ENCODE peak calls at places on chromosomes 6 and 20, in seven cellular contexts. T, Y, L, B, I, W and D are unnamed samples.
A peak's percentile ranks its signal among the peaks of the same experiment; 100 is the strongest.

GRCh38 chr6:166169549-166170421 is 2.1 kb upstream of the TBXT start:
- DNase-seq in T (no peak), Y (no peak), L (no peak), B (no peak), I (no peak), W (no peak), D (no peak)

GRCh38 chr20:10661261-10661660 is 12.5 kb downstream of the JAG1 start:
- DNase-seq in T (no peak), Y (no peak), L (no peak), B (no peak), I (no peak), W (no peak), D (no peak)

GRCh38 chr6:169097336-169098052 is 156.2 kb downstream of the THBS2 start:
- DNase-seq in T (peak; percentile 94), Y (no peak), L (peak; percentile 97), B (no peak), I (no peak), W (peak; percentile 96), D (peak; percentile 69)

GRCh38 chr6:53761036-53761435 is 33.8 kb upstream of the LRRC1 start:
- DNase-seq in T (no peak), Y (no peak), L (no peak), B (no peak), I (no peak), W (no peak), D (no peak)

GRCh38 chr20:41482647-41483552 is 116.3 kb upstream of the EMILIN3 start:
- DNase-seq in T (peak; percentile 77), Y (no peak), L (peak; percentile 80), B (no peak), I (no peak), W (peak; percentile 40), D (peak; percentile 97)

GRCh38 chr6:167826230-167827061 is at the start of gene AFDN:
- DNase-seq in T (no peak), Y (peak; percentile 79), L (no peak), B (peak; percentile 83), I (peak; percentile 76), W (peak; percentile 66), D (peak; percentile 40)

GRCh38 chr20:12575352-12576095 is 433.2 kb upstream of the SPTLC3 start:
- DNase-seq in T (no peak), Y (peak; percentile 15), L (no peak), B (peak; percentile 63), I (no peak), W (peak; percentile 13), D (no peak)

GRCh38 chr6:76381612-76382011 is 309.1 kb upstream of the IMPG1 start:
- DNase-seq in T (no peak), Y (no peak), L (no peak), B (no peak), I (no peak), W (no peak), D (no peak)

GRCh38 chr20:17621229-17621968 is 51.5 kb downstream of the DSTN start:
- DNase-seq in T (no peak), Y (peak; percentile 12), L (no peak), B (peak; percentile 4), I (no peak), W (no peak), D (no peak)

GRCh38 chr6:14671261-14671681 is 553.7 kb downstream of the CD83 start:
- DNase-seq in T (peak; percentile 63), Y (peak; percentile 30), L (peak; percentile 43), B (no peak), I (no peak), W (peak; percentile 94), D (peak; percentile 61)

GRCh38 chr20:43835944-43836540 is 78.6 kb upstream of the TOX2 start:
- DNase-seq in T (no peak), Y (no peak), L (no peak), B (no peak), I (no peak), W (no peak), D (no peak)

GRCh38 chr6:121222656-121223055 is 111.6 kb downstream of the TBC1D32 start:
- DNase-seq in T (peak; percentile 21), Y (no peak), L (peak; percentile 29), B (no peak), I (no peak), W (peak; percentile 43), D (peak; percentile 40)

GRCh38 chr6:27250955-27251671 is 3.6 kb downstream of the PRSS16 start:
- DNase-seq in T (no peak), Y (peak; percentile 54), L (no peak), B (peak; percentile 96), I (peak; percentile 83), W (peak; percentile 63), D (no peak)

GRCh38 chr6:34115396-34116314 is 30.2 kb downstream of the GRM4 start:
- DNase-seq in T (no peak), Y (no peak), L (no peak), B (no peak), I (no peak), W (peak; percentile 31), D (no peak)

GRCh38 chr6:10030942-10031537 is 383.8 kb downstream of the TFAP2A start:
- DNase-seq in T (no peak), Y (no peak), L (no peak), B (no peak), I (no peak), W (no peak), D (no peak)

GRCh38 chr20:50724851-50725721 is 6.3 kb upstream of the PARD6B start:
- DNase-seq in T (peak; percentile 90), Y (peak; percentile 58), L (peak; percentile 86), B (peak; percentile 53), I (peak; percentile 72), W (peak; percentile 97), D (peak; percentile 89)

GRCh38 chr6:1916334-1916985 is 306.7 kb downstream of the FOXC1 start:
- DNase-seq in T (peak; percentile 21), Y (no peak), L (peak; percentile 79), B (no peak), I (no peak), W (no peak), D (peak; percentile 85)

GRCh38 chr6:136526196-136526930 is 23.9 kb downstream of the MAP7 start:
- DNase-seq in T (peak; percentile 41), Y (peak; percentile 27), L (peak; percentile 35), B (no peak), I (peak; percentile 79), W (peak; percentile 81), D (peak; percentile 76)

GRCh38 chr20:52094693-52095092 is 96.9 kb downstream of the ZFP64 start:
- DNase-seq in T (no peak), Y (no peak), L (no peak), B (no peak), I (no peak), W (no peak), D (no peak)

GRCh38 chr6:39836621-39837020 is 44.4 kb downstream of the DAAM2 start:
- DNase-seq in T (no peak), Y (no peak), L (no peak), B (no peak), I (no peak), W (no peak), D (peak; percentile 36)

GRCh38 chr20:38557174-38557573 is 23.8 kb upstream of the ADIG start:
- DNase-seq in T (no peak), Y (no peak), L (no peak), B (no peak), I (no peak), W (no peak), D (no peak)

GRCh38 chr6:158879180-158879579 is 60.0 kb upstream of the EZR start:
- DNase-seq in T (no peak), Y (no peak), L (no peak), B (no peak), I (no peak), W (peak; percentile 52), D (no peak)

GRCh38 chr20:43949741-43950618 is 35.3 kb downstream of the TOX2 start:
- DNase-seq in T (no peak), Y (no peak), L (no peak), B (peak; percentile 59), I (no peak), W (peak; percentile 46), D (no peak)

DNA sequence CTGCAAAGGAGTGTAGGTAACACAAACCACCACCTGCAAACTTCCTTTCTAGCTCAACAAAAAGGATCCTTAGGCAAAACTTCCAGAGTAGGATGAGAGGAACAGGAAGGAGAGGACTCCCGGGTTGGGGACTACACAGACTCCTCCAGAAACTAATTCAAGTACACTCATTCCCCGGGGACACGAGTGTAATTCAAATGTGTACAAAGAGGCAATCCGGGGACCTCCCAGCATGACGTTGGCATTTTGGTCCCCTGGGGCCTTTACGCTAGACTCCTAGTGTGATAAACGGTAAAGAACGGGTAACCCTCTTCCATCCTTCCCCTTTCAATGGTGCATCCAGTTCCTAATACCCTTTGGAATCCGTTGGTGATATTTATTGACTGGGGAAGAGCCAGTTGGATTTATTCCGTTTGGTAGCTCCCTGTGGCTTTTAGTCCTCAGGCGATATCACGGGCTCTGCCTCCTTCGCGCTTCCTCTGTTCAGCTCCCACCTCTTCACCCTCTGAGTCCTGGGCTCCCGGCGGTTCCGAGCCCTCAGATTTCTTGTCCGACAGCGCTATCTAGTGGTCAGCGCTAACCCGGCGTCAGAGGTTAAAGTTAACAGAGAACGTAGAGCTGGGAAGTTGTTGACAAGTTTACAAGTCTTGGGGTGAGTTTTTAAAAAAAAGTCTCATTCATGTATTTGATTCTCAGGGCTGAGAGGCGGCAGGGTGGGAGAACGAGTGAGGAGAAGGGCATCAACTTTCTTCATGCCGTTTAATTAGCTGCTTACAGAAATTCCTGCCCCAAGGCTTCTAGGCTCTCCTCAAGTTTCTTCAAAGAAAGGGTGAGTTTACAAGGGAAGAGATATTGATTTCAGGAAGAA is 2.9 kb upstream of the COL12A1 start:
- DNase-seq in T (peak; percentile 64), Y (peak; percentile 82), L (no peak), B (peak; percentile 88), I (peak; percentile 79), W (peak; percentile 91), D (peak; percentile 84)
- TF ChIP-seq CTCF in T (peak; percentile 94), Y (peak; percentile 77), L (peak; percentile 89), B (peak; percentile 82), I (peak; percentile 92), W (peak; percentile 94), D (peak; percentile 90)

GRCh38 chr20:53412600-53413187 is 180.9 kb downstream of the ZNF217 start:
- DNase-seq in T (no peak), Y (no peak), L (no peak), B (no peak), I (no peak), W (no peak), D (no peak)
- H3K4me3 ChIP-seq in T (no peak overlapping the region), Y (no peak overlapping the region), L (no peak overlapping the region), B (no peak overlapping the region), I (no peak overlapping the region), W (no peak overlapping the region), D (no peak overlapping the region)

GRCh38 chr6:7669742-7670141 is 56.2 kb upstream of the BMP6 start:
- DNase-seq in T (no peak), Y (no peak), L (no peak), B (no peak), I (no peak), W (no peak), D (no peak)
- TF ChIP-seq CTCF in T (no peak), Y (no peak), L (no peak), B (no peak), I (peak; percentile 5), W (no peak), D (no peak)

DNA sequence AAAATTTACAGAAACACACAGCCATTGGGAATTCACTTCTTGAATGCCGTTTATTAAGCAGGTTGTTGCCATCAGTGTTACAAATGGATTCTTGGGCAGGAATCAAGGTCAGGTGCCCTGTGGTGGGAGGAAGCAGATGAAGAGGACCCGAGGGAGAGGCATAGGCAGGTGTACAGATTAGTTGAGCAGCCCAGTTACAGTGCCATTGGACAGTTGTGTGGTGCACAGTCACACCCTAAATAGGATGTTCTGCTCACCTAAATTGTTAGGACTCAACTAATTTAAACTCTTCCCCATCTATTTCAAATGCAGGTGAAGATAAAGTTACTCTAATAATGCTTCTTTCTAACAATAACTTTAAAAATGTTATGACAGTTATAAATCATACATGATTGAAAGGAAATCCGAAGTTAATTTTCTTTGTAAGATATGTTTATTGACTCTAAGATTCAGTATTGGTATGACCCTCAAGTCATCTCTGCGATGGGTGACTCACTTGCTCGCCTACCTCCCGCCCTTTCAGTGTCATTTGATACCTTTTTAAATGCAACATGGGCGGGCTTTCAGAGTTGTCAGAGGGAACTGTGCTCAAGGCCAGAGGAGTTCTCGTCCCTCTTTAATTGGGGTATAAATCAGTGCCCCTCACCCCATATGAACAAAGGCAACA is 35.0 kb downstream of the DSE start:
- DNase-seq in T (no peak), Y (no peak), L (no peak), B (no peak), I (no peak), W (peak; percentile 41), D (peak; percentile 31)
- H3K4me3 ChIP-seq in T (peak overlapping the region; percentile 14), Y (no peak overlapping the region), L (no peak overlapping the region), B (no peak overlapping the region), I (no peak overlapping the region), W (no peak overlapping the region), D (peak overlapping the region; percentile 18)